ENCODE peak calls at places on chromosome 3, in four cellular contexts. One of them, this sample, is unnamed.

GRCh38 chr3:61954097-61954528 is 392.7 kb downstream of the PTPRG start:
- DNase-seq in HepG2: no peak
- DNase-seq in K562: no peak
- DNase-seq in GM12878: no peak
- DNase-seq in this sample: no peak

GRCh38 chr3:185825639-185826481 is 1.0 kb upstream of the IGF2BP2 start:
- DNase-seq in HepG2: no peak
- DNase-seq in K562: no peak
- DNase-seq in GM12878: no peak
- DNase-seq in this sample: peak

GRCh38 chr3:179973024-179973423 is 63.7 kb downstream of the PEX5L start:
- DNase-seq in GM12878: no peak
- DNase-seq in K562: no peak
- DNase-seq in HepG2: no peak
- DNase-seq in this sample: no peak

GRCh38 chr3:27081566-27081965 is 287.6 kb downstream of the NEK10 start:
- DNase-seq in GM12878: no peak
- DNase-seq in HepG2: no peak
- DNase-seq in K562: no peak
- DNase-seq in this sample: no peak

GRCh38 chr3:177820683-177821316 is 623.5 kb upstream of the TBL1XR1 start:
- DNase-seq in K562: no peak
- DNase-seq in HepG2: no peak
- DNase-seq in GM12878: peak
- DNase-seq in this sample: no peak

GRCh38 chr3:60967141-60967540 is 284.1 kb downstream of the FHIT start:
- DNase-seq in HepG2: peak
- DNase-seq in GM12878: no peak
- DNase-seq in K562: no peak
- DNase-seq in this sample: no peak

GRCh38 chr3:54138937-54139547 is 16.7 kb downstream of the CACNA2D3 start:
- DNase-seq in HepG2: no peak
- DNase-seq in K562: no peak
- DNase-seq in GM12878: no peak
- DNase-seq in this sample: no peak

GRCh38 chr3:127678611-127679533 is 6.1 kb downstream of the ABTB1 start:
- DNase-seq in K562: no peak
- DNase-seq in GM12878: no peak
- DNase-seq in HepG2: no peak
- DNase-seq in this sample: no peak

GRCh38 chr3:45225465-45226205 is 452 bp downstream of the TMEM158 start:
- DNase-seq in GM12878: no peak
- DNase-seq in K562: peak
- DNase-seq in HepG2: no peak
- DNase-seq in this sample: peak

DNA sequence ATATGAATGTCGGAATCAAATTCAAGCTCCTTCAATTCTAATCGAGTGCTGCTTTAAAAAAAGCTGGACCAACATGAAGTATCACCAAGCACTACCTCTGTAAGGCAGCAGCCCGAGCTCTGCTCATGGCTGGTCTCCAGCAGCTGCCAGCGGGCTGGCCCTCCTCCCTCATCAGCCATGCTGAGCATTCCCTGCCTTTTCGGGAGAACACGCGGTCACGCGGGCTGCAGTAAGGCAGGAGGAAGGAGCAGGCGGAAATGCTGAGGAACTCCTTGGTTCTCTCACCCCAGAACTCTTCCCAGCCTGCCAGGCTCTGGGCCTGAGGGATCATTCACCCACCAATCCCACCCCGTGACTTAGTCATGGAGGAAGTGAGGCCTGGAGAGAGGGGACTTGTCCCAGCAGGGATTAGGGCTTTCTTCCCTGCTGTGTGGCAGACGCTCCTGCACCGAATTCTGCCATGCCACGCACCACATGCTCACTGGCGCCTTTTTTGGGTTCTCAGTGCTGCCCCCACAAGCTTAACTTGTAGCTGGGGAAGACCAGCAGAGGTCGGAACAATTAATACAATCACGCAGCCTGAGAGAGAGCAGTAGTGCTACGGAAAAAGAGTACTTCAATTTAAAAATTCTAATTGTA is 42.9 kb upstream of the RPL32 start:
- DNase-seq in HepG2: no peak
- DNase-seq in GM12878: no peak
- DNase-seq in K562: no peak
- DNase-seq in this sample: no peak
- TF ChIP-seq NFIC in HepG2: no peak
- TF ChIP-seq NFIC in GM12878: no peak
- TF ChIP-seq NFIC in K562: no peak
- TF ChIP-seq NFIC in this sample: no peak

GRCh38 chr3:117356296-117356695 is 646.7 kb downstream of the TUSC7 start:
- DNase-seq in HepG2: no peak
- DNase-seq in K562: no peak
- DNase-seq in GM12878: no peak
- DNase-seq in this sample: no peak

GRCh38 chr3:117358717-117359314 is 649.2 kb downstream of the TUSC7 start:
- DNase-seq in HepG2: no peak
- DNase-seq in GM12878: no peak
- DNase-seq in K562: no peak
- DNase-seq in this sample: no peak

GRCh38 chr3:117350386-117350785 is 640.8 kb downstream of the TUSC7 start:
- DNase-seq in GM12878: no peak
- DNase-seq in HepG2: no peak
- DNase-seq in K562: no peak
- DNase-seq in this sample: no peak

GRCh38 chr3:117349566-117349965 is 640.0 kb downstream of the TUSC7 start:
- DNase-seq in HepG2: no peak
- DNase-seq in GM12878: no peak
- DNase-seq in K562: no peak
- DNase-seq in this sample: no peak

DNA sequence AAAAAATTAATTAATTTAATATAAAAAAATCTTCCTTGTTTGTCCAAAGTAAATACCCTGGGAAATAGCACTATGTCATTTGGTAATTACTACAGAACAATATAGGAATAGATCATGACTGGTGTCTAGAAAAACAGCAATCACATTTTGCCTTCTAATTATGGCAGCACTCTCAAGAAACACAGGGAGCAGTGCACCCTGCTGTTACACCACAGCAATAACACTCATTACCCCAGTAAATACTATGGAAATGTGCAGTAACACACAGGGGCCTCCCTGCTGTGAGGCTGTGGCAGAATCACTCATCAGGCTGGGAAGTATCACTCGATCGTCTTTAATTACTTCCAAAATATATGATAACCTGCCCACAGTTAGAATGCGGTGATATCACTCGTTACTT is 646.0 kb downstream of the TUSC7 start:
- DNase-seq in HepG2: peak
- DNase-seq in GM12878: no peak
- DNase-seq in K562: peak
- DNase-seq in this sample: peak
- TF ChIP-seq NFIC in HepG2: no peak
- TF ChIP-seq NFIC in GM12878: no peak
- TF ChIP-seq NFIC in K562: no peak
- TF ChIP-seq NFIC in this sample: no peak

GRCh38 chr3:108497271-108497670 is 13.1 kb downstream of the MYH15 start:
- DNase-seq in K562: no peak
- DNase-seq in HepG2: no peak
- DNase-seq in GM12878: no peak
- DNase-seq in this sample: no peak

GRCh38 chr3:108489776-108490175 is 20.6 kb downstream of the MYH15 start:
- DNase-seq in GM12878: peak
- DNase-seq in HepG2: peak
- DNase-seq in K562: peak
- DNase-seq in this sample: peak

GRCh38 chr3:108494862-108495531 is 15.4 kb downstream of the MYH15 start:
- DNase-seq in HepG2: no peak
- DNase-seq in K562: no peak
- DNase-seq in GM12878: no peak
- DNase-seq in this sample: peak

GRCh38 chr3:108495717-108496116 is 14.7 kb downstream of the MYH15 start:
- DNase-seq in HepG2: no peak
- DNase-seq in K562: no peak
- DNase-seq in GM12878: no peak
- DNase-seq in this sample: no peak

DNA sequence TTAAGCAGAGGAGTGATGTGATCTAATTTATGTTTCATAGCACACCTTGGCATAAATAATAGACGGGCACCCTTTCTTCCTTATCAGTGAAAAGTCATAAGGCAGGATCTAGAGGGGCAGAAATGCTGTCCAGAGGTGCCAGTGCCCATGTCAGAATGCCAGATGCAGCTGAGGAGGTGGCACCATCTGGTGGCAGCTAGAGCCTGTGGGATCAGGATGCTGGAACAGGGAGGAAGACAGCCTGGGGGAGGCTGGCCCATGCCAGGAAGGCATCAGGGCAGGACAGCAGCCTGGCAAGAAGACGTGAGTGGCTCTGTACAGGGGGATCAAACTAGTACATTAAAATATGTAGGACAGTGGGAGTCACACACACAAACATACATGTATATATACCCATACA is 16.5 kb downstream of the MYH15 start:
- DNase-seq in GM12878: no peak
- DNase-seq in K562: no peak
- DNase-seq in HepG2: no peak
- DNase-seq in this sample: peak
- TF ChIP-seq NFIC in GM12878: no peak
- TF ChIP-seq NFIC in K562: no peak
- TF ChIP-seq NFIC in HepG2: no peak
- TF ChIP-seq NFIC in this sample: no peak

GRCh38 chr3:187972454-187972853 is 181.5 kb upstream of the LPP start:
- DNase-seq in HepG2: no peak
- DNase-seq in K562: no peak
- DNase-seq in GM12878: no peak
- DNase-seq in this sample: no peak
- TF ChIP-seq NFIC in HepG2: no peak
- TF ChIP-seq NFIC in K562: no peak
- TF ChIP-seq NFIC in GM12878: no peak
- TF ChIP-seq NFIC in this sample: no peak

DNA sequence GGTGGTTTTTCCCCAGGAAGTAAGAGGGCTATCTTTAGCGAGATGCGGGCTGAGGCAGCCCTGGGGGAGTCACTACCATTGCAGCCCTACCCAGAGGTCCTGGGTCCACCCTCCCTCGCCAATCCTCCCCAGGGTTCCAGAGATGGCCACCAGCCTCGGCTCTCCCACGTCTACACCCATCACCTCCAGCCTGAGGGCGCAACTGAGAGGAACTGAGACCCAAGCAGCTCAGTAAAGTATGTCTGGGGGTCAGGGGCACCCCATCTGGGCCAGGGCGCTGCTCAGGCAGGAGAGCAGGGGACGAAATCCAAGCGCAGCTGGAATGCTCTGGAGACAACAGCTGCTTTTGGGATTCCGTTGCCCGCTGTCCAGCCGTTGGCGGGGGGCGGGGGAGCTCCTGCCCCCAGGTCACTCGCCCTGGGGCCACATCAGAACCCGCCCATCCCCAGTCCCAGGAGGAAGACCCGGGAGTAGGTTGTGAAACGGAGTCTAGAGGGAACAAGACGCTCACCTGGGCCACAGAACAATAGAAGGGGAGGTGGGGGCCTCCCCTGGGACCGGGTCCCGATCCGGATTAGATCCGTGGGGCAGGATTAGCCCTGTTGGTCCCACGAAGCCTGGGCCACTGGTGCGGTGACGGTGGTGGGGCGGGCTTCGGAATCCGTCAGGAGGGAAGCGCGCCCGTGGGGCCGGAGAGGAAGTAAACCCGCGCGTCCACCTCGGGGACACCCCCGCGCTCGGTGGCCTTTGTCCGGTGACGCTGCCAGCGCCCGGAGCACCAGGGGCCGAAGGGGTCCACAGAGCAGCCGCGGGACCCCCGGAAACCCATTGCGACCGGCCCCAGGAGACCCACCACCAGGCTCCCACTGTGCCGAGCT is 1.3 kb upstream of the NDUFAF3 start:
- DNase-seq in HepG2: no peak
- DNase-seq in K562: peak
- DNase-seq in GM12878: no peak
- DNase-seq in this sample: peak
- TF ChIP-seq NFIC in HepG2: no peak
- TF ChIP-seq NFIC in K562: no peak
- TF ChIP-seq NFIC in GM12878: no peak
- TF ChIP-seq NFIC in this sample: no peak

GRCh38 chr3:114480442-114480841 is 186.6 kb downstream of the TIGIT start:
- DNase-seq in HepG2: peak
- DNase-seq in GM12878: no peak
- DNase-seq in K562: no peak
- DNase-seq in this sample: no peak
- TF ChIP-seq NFIC in HepG2: no peak
- TF ChIP-seq NFIC in GM12878: no peak
- TF ChIP-seq NFIC in K562: no peak
- TF ChIP-seq NFIC in this sample: no peak

This sample was measured in SK-N-SH.